ENCODE peak calls at places on chromosomes 11 and 22, in ten cellular contexts. Z is prostate gland, O is esophagus muscularis mucosa, L is endothelial cell of umbilical vein, T is H1, F is HL-60, V is vagina, P is sigmoid colon, C is stomach, U is HCT116. Y is an unnamed sample.

GRCh38 chr22:44354288-44354687 is 41.5 kb upstream of the SHISAL1 start:
- DNase-seq in Z (no peak), O (no peak), L (no peak), T (no peak), F (no peak), V (no peak), P (peak; percentile 47), C (no peak), U (no peak), Y (no peak)

GRCh38 chr22:23403720-23404688 is 176.1 kb downstream of the IGLL1 start:
- DNase-seq in Z (no peak), O (no peak), L (no peak), T (no peak), F (no peak), V (no peak), P (peak; percentile 53), C (no peak), U (no peak), Y (no peak)

GRCh38 chr22:48187272-48187855 is 1424.9 kb downstream of the TBC1D22A start:
- DNase-seq in Z (no peak), O (no peak), L (no peak), T (no peak), F (no peak), V (peak; percentile 74), P (no peak), C (no peak), U (no peak), Y (no peak)

GRCh38 chr22:29842740-29843139 is 4.7 kb upstream of the ASCC2 start:
- DNase-seq in Z (no peak), O (no peak), L (peak; percentile 49), T (no peak), F (no peak), V (no peak), P (no peak), C (no peak), U (no peak), Y (no peak)

GRCh38 chr11:70036971-70037882 is 40.9 kb upstream of the ANO1 start:
- DNase-seq in Z (no peak), O (peak; percentile 75), L (no peak), T (peak; percentile 32), F (no peak), V (peak; percentile 93), P (no peak), C (peak; percentile 20), U (no peak), Y (no peak)

GRCh38 chr22:29195118-29195963 is 10.4 kb upstream of the EMID1 start:
- DNase-seq in Z (no peak), O (no peak), L (no peak), T (no peak), F (no peak), V (no peak), P (peak; percentile 44), C (no peak), U (no peak), Y (no peak)

GRCh38 chr11:48081151-48082010 is 101.0 kb downstream of the PTPRJ start:
- DNase-seq in Z (peak; percentile 69), O (no peak), L (peak; percentile 85), T (no peak), F (peak; percentile 43), V (no peak), P (peak; percentile 78), C (no peak), U (no peak), Y (no peak)

GRCh38 chr22:41826430-41827383 is 6.2 kb upstream of the SREBF2 start:
- DNase-seq in Z (no peak), O (no peak), L (no peak), T (no peak), F (no peak), V (no peak), P (no peak), C (no peak), U (no peak), Y (peak; percentile 49)

GRCh38 chr22:50276143-50276542 is 6.0 kb upstream of the MAPK11 start:
- DNase-seq in Z (peak; percentile 57), O (no peak), L (peak; percentile 43), T (peak; percentile 77), F (peak; percentile 85), V (peak; percentile 98), P (peak; percentile 87), C (peak; percentile 81), U (no peak), Y (peak; percentile 81)
- TF ChIP-seq POLR2AphosphoS5 in Z (no peak), O (no peak), L (no peak), T (peak; percentile 85), F (peak; percentile 96), V (no peak), P (no peak), C (no peak), U (no peak), Y (no peak)

GRCh38 chr11:2215230-2215560 is 43.6 kb upstream of the TH start:
- DNase-seq in Z (no peak), O (peak; percentile 79), L (no peak), T (no peak), F (no peak), V (no peak), P (peak; percentile 52), C (no peak), U (no peak), Y (no peak)
- H3K27me3 ChIP-seq in Z (no peaks in the 10 kb centered on the region), O (no peaks in the 10 kb centered on the region), L (no peaks in the 10 kb centered on the region), T (peaks cover 3% of the 10 kb centered on the region), F (no peaks in the 10 kb centered on the region), V (no peaks in the 10 kb centered on the region), P (no peaks in the 10 kb centered on the region), C (no peaks in the 10 kb centered on the region), U (no peaks in the 10 kb centered on the region), Y (no peaks in the 10 kb centered on the region)

DNA sequence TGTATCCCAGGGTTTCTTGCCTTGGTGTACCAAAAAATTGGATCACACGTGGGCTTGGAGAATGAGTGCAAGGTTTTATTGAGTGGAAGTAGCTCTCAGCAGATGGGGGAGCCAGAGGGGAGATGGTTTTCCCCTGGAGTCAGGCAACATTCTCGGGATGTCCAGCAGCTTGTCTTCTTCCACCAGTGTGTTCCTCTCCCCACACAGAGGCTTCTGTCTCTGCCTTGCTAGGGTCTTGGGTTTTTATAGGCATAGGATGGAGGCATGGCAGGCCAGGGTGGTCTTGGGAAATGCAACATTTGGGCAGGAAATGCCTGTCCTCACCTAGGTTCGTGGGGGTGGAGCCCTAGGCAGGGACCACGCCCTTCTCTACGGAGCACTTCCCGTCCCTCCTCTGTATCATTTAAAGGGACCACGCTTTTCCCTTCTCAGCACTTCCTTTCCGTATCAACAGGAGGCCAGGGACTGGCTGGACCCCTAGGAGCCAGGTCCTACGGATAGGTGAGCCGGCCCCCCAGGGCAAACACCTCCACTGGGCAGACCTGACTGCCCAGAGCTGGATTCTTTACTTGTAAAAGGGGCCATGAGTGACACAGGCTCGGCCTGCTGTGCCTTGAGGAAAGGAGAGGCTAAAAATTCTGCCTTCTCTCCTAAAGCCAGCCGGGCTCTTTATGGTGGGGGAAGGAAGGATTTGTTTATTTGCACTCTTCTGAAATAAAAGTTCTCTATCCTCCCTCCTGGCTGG is 55.3 kb upstream of the CCDC188 start:
- DNase-seq in Z (peak; percentile 46), O (no peak), L (peak; percentile 71), T (no peak), F (peak; percentile 80), V (no peak), P (peak; percentile 74), C (peak; percentile 75), U (peak; percentile 75), Y (peak; percentile 78)
- TF ChIP-seq POLR2AphosphoS5 in Z (peak; percentile 72), O (peak; percentile 62), L (no peak), T (no peak), F (no peak), V (peak; percentile 56), P (peak; percentile 28), C (peak; percentile 27), U (peak; percentile 68), Y (peak; percentile 67)

GRCh38 chr11:19347911-19348310 is 107.2 kb upstream of the E2F8 start:
- DNase-seq in Z (no peak), O (no peak), L (no peak), T (no peak), F (no peak), V (no peak), P (no peak), C (no peak), U (no peak), Y (no peak)
- H3K27me3 ChIP-seq in Z (peaks cover 37% of the 10 kb centered on the region), O (no peaks in the 10 kb centered on the region), L (peaks cover 9% of the 10 kb centered on the region), T (peaks cover 53% of the 10 kb centered on the region), F (peaks cover 50% of the 10 kb centered on the region), V (no peaks in the 10 kb centered on the region), P (peaks cover 90% of the 10 kb centered on the region), C (peaks cover 9% of the 10 kb centered on the region), U (peaks cover 60% of the 10 kb centered on the region), Y (peaks cover 83% of the 10 kb centered on the region)

GRCh38 chr22:42951093-42951710 is 63.7 kb downstream of the PACSIN2 start:
- DNase-seq in Z (no peak), O (no peak), L (no peak), T (no peak), F (no peak), V (no peak), P (no peak), C (no peak), U (no peak), Y (no peak)
- TF ChIP-seq POLR2AphosphoS5 in Z (no peak), O (no peak), L (no peak), T (no peak), F (no peak), V (no peak), P (no peak), C (no peak), U (no peak), Y (no peak)

Y was measured in transverse colon.